ENCODE peak calls at places on chromosomes 5 and 9, in nine cellular contexts. D is activated gamma-delta T cell, B is adrenal gland, K is foreskin fibroblast, T is AG08396, J is left ventricle myocardium superior, I is KG1, F is uterus, O is nucleus accumbens. W is an unnamed sample.

GRCh38 chr9:35954942-35955546 is 2.9 kb downstream of the OR2S2 start:
- DNase-seq in J (no peak), O (peak; percentile 20), T (peak; percentile 60), B (peak; percentile 44), D (no peak), F (peak; percentile 37), K (peak; percentile 88), I (peak; percentile 37), W (peak; percentile 34)

GRCh38 chr5:145838276-145838675 is 3.1 kb upstream of the PRELID2 start:
- DNase-seq in O (no peak), J (no peak), T (no peak), K (no peak), D (no peak), B (peak; percentile 78), I (no peak), F (no peak), W (no peak)

GRCh38 chr5:141186897-141187512 is at the start of gene PCDHB9:
- DNase-seq in I (no peak), K (peak; percentile 5), J (no peak), T (peak; percentile 68), F (no peak), O (no peak), D (no peak), B (no peak), W (no peak)

GRCh38 chr5:76292923-76293322 is 110.2 kb upstream of the IQGAP2 start:
- DNase-seq in B (no peak), O (no peak), D (no peak), I (peak; percentile 50), K (no peak), J (no peak), F (no peak), T (no peak), W (no peak)

GRCh38 chr9:131404987-131405386 is 11.1 kb downstream of the PRRC2B start:
- DNase-seq in I (no peak), O (no peak), K (no peak), T (no peak), J (no peak), B (peak; percentile 48), D (no peak), F (no peak), W (no peak)

GRCh38 chr9:8234286-8234819 is 434.8 kb upstream of the DMAC1 start:
- DNase-seq in O (no peak), I (no peak), K (no peak), T (no peak), F (no peak), D (no peak), B (no peak), J (no peak), W (no peak)

GRCh38 chr5:140113180-140113698 is 670 bp upstream of the PURA start:
- DNase-seq in J (peak; percentile 32), F (peak; percentile 27), K (peak; percentile 36), D (peak; percentile 35), T (no peak), I (no peak), O (no peak), B (peak; percentile 18), W (no peak)

GRCh38 chr5:103356344-103357091 is 98.0 kb downstream of the MACIR start:
- DNase-seq in T (no peak), O (no peak), K (no peak), D (no peak), B (no peak), J (no peak), F (no peak), I (no peak), W (no peak)

GRCh38 chr5:108381955-108382783 is at the start of gene FBXL17:
- DNase-seq in K (peak; percentile 95), T (peak; percentile 90), F (peak; percentile 91), B (peak; percentile 98), I (peak; percentile 40), J (peak; percentile 96), D (peak; percentile 81), O (peak; percentile 87), W (peak; percentile 92)

GRCh38 chr5:171969288-171969880 is 37.1 kb downstream of the FBXW11 start:
- DNase-seq in D (no peak), T (no peak), B (no peak), J (no peak), K (peak; percentile 31), F (no peak), I (no peak), O (no peak), W (no peak)

GRCh38 chr5:145362261-145362660 is 472.9 kb downstream of the PRELID2 start:
- DNase-seq in B (no peak), J (no peak), K (peak; percentile 78), O (no peak), F (no peak), I (no peak), D (no peak), T (peak; percentile 45), W (no peak)

GRCh38 chr9:109250771-109251079 is 70.1 kb downstream of the EPB41L4B start:
- DNase-seq in O (no peak), K (no peak), I (no peak), F (no peak), D (no peak), B (no peak), T (no peak), J (no peak), W (no peak)

GRCh38 chr5:60903356-60903755 is 41.5 kb downstream of the ERCC8 start:
- DNase-seq in O (no peak), T (no peak), K (no peak), F (no peak), J (no peak), I (no peak), D (no peak), B (no peak), W (no peak)

GRCh38 chr5:160242140-160242539 is 12.8 kb downstream of the FABP6 start:
- DNase-seq in T (no peak), O (no peak), B (no peak), K (no peak), I (no peak), F (no peak), D (no peak), J (no peak), W (no peak)

GRCh38 chr9:134002796-134003195 is 10.7 kb upstream of the VAV2 start:
- DNase-seq in K (no peak), B (no peak), J (no peak), F (no peak), O (no peak), T (no peak), D (no peak), I (no peak), W (no peak)

GRCh38 chr5:174198541-174198940 is 153.0 kb downstream of the NSG2 start:
- DNase-seq in I (no peak), K (no peak), F (no peak), T (no peak), J (no peak), B (no peak), D (no peak), O (no peak), W (no peak)

GRCh38 chr5:137800700-137801411 is 46.7 kb upstream of the HNRNPA0 start:
- DNase-seq in D (no peak), J (no peak), F (no peak), B (peak; percentile 45), T (no peak), O (no peak), I (no peak), K (no peak), W (no peak)

GRCh38 chr5:353599-354580 is 32.4 kb downstream of the AHRR start:
- DNase-seq in B (no peak), O (no peak), D (no peak), J (no peak), T (no peak), K (no peak), F (no peak), I (no peak), W (no peak)

GRCh38 chr5:4294878-4295277 is 699.2 kb downstream of the IRX1 start:
- DNase-seq in F (no peak), I (no peak), T (no peak), O (no peak), B (no peak), K (no peak), J (no peak), D (no peak), W (no peak)

W was measured in occipital lobe.